ENCODE peak calls at places on chromosomes 1 and 21, in five cellular contexts. K, O, T, X and E are unnamed samples.

GRCh38 chr1:27689423-27690173 is 17.6 kb upstream of the IFI6 start:
- DNase-seq in K (no peak), O (peak), T (no peak), X (peak), E (no peak)

GRCh38 chr1:1178794-1179331 is 5.2 kb downstream of the TTLL10 start:
- DNase-seq in T (peak), O (no peak), X (no peak), K (no peak), E (no peak)

GRCh38 chr1:93672069-93672468 is 9.6 kb downstream of the BCAR3 start:
- DNase-seq in O (peak), T (no peak), K (no peak), X (peak), E (no peak)

GRCh38 chr1:3174487-3175247 is 105.7 kb downstream of the PRDM16 start:
- DNase-seq in T (no peak), X (no peak), K (peak), O (peak), E (peak)

GRCh38 chr1:210412240-210412639 is 83.5 kb downstream of the HHAT start:
- DNase-seq in O (no peak), X (no peak), K (no peak), T (no peak), E (no peak)

GRCh38 chr1:6971699-6972098 is 186.4 kb downstream of the CAMTA1 start:
- DNase-seq in K (no peak), T (no peak), O (no peak), X (no peak), E (no peak)

GRCh38 chr1:39981957-39982356 is 27.0 kb downstream of the MFSD2A start:
- DNase-seq in K (no peak), O (peak), T (no peak), X (peak), E (no peak)

GRCh38 chr1:243441601-243442000 is 185.8 kb downstream of the SDCCAG8 start:
- DNase-seq in O (no peak), X (no peak), T (no peak), K (no peak), E (no peak)

GRCh38 chr1:35452086-35452485 is 105.1 kb downstream of the KIAA0319L start:
- DNase-seq in T (peak), X (peak), K (no peak), O (no peak), E (peak)

GRCh38 chr1:208461680-208462079 is 217.5 kb upstream of the PLXNA2 start:
- DNase-seq in T (no peak), K (no peak), X (no peak), O (no peak), E (no peak)

GRCh38 chr1:97630968-97631367 is 289.9 kb downstream of the DPYD start:
- DNase-seq in K (no peak), T (no peak), X (no peak), O (peak), E (peak)

GRCh38 chr1:83064589-83065242 is 934.2 kb downstream of the TTLL7 start:
- DNase-seq in O (no peak), T (no peak), X (no peak), K (no peak), E (no peak)

GRCh38 chr1:228392111-228392936 is 14.3 kb downstream of the TRIM11 start:
- DNase-seq in O (no peak), K (no peak), T (peak), X (peak), E (no peak)

GRCh38 chr1:18926315-18927081 is 24.1 kb upstream of the ALDH4A1 start:
- DNase-seq in T (no peak), O (peak), X (peak), K (peak), E (no peak)

GRCh38 chr1:153677718-153678518 is 570 bp upstream of the NPR1 start:
- DNase-seq in X (peak), O (no peak), T (peak), K (no peak), E (peak)

GRCh38 chr1:5973771-5974170 is 18.5 kb downstream of the NPHP4 start:
- DNase-seq in O (peak), T (no peak), X (no peak), K (no peak), E (peak)

GRCh38 chr1:31441073-31441472 is 28.1 kb downstream of the SERINC2 start:
- DNase-seq in X (no peak), O (no peak), K (no peak), T (no peak), E (no peak)

GRCh38 chr1:198833706-198834497 is 195.1 kb downstream of the PTPRC start:
- DNase-seq in O (no peak), T (no peak), K (no peak), X (no peak), E (no peak)

GRCh38 chr1:3380465-3380864 is 74.0 kb upstream of the ARHGEF16 start:
- DNase-seq in O (no peak), X (no peak), T (no peak), K (no peak), E (no peak)

GRCh38 chr1:234611153-234611798 is 1.3 kb upstream of the IRF2BP2 start:
- DNase-seq in K (no peak), X (peak), T (no peak), O (peak), E (no peak)

GRCh38 chr1:101203812-101204540 is 32.8 kb upstream of the S1PR1 start:
- DNase-seq in T (no peak), X (peak), K (no peak), O (peak), E (no peak)

GRCh38 chr1:235864965-235865525 is 1.7 kb downstream of the LYST start:
- DNase-seq in X (no peak), K (no peak), O (no peak), T (no peak), E (no peak)

GRCh38 chr1:29465755-29466154 is 229.4 kb downstream of the PTPRU start:
- DNase-seq in T (no peak), O (peak), K (no peak), X (peak), E (no peak)

GRCh38 chr1:213995603-213996002 is 7.8 kb downstream of the PROX1 start:
- DNase-seq in O (no peak), T (no peak), K (no peak), X (no peak), E (no peak)

GRCh38 chr1:119582801-119583200 is 65.3 kb downstream of the ZNF697 start:
- DNase-seq in T (peak), K (no peak), O (peak), X (peak), E (peak)

GRCh38 chr1:160186246-160186645 is 4.1 kb upstream of the CASQ1 start:
- DNase-seq in T (no peak), O (no peak), K (no peak), X (no peak), E (no peak)

GRCh38 chr1:235259133-235259778 is 68.7 kb downstream of the ARID4B start:
- DNase-seq in O (no peak), K (no peak), X (no peak), T (no peak), E (no peak)

GRCh38 chr1:156926175-156926574 is 5.7 kb downstream of the LRRC71 start:
- DNase-seq in X (peak), T (peak), O (peak), K (no peak), E (no peak)

GRCh38 chr1:32886012-32886827 is at the start of gene HPCA:
- DNase-seq in K (no peak), O (no peak), X (peak), T (no peak), E (no peak)

GRCh38 chr21:44370771-44371410 is 17.5 kb downstream of the TRPM2 start:
- DNase-seq in O (no peak), T (no peak), K (no peak), X (no peak), E (no peak)

GRCh38 chr1:154931940-154932487 is 4.5 kb downstream of the PMVK start:
- DNase-seq in X (no peak), T (peak), O (no peak), K (no peak), E (no peak)

GRCh38 chr1:4778056-4778455 is 123.6 kb downstream of the AJAP1 start:
- DNase-seq in K (no peak), O (no peak), X (no peak), T (no peak), E (peak)

GRCh38 chr1:39104158-39105060 is 78.3 kb downstream of the NDUFS5 start:
- DNase-seq in O (no peak), X (no peak), K (no peak), T (peak), E (no peak)

GRCh38 chr1:62271932-62272728 is 47.1 kb downstream of the KANK4 start:
- DNase-seq in O (no peak), X (no peak), K (no peak), T (no peak), E (no peak)

GRCh38 chr21:16169102-16169511 is 439.3 kb downstream of the USP25 start:
- DNase-seq in X (peak), K (no peak), O (peak), T (no peak), E (no peak)

GRCh38 chr1:20725189-20726106 is 7.1 kb downstream of the SH2D5 start:
- DNase-seq in T (peak), O (peak), X (peak), K (no peak), E (no peak)

GRCh38 chr1:20728371-20729154 is 3.9 kb downstream of the SH2D5 start:
- DNase-seq in T (peak), X (no peak), O (no peak), K (no peak), E (no peak)

GRCh38 chr1:20727746-20728316 is 4.7 kb downstream of the SH2D5 start:
- DNase-seq in K (no peak), T (peak), O (no peak), X (no peak), E (no peak)

GRCh38 chr1:20726107-20726911 is 6.2 kb downstream of the SH2D5 start:
- DNase-seq in T (peak), O (no peak), X (no peak), K (no peak), E (no peak)

GRCh38 chr1:20726932-20727745 is 5.4 kb downstream of the SH2D5 start:
- DNase-seq in T (peak), X (no peak), K (no peak), O (no peak), E (no peak)
- H3K27ac ChIP-seq in T (no peak), X (no peak), K (no peak), O (no peak), E (no peak)

DNA sequence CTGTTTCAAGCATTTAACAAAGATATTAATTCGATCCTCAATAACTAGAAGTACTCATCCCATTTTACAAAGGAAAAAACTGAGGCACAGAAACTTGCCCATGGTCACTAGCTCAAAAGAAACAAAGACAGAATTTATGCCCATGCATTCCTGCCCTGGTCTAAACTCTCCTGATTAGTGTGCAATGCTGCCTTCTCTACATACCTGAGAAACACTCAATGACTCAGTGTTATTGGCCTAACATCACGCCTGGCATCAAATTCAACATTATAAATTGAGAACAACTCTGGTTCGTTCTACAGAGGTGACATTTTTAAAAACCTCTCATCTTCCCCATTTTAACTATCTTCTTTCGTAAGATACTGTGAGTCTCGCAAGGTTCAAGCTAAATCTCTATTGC is 5.2 kb downstream of the APP start:
- DNase-seq in X (no peak), K (no peak), O (no peak), T (no peak), E (no peak)
- H3K27ac ChIP-seq in X (no peak), K (no peak), O (no peak), T (no peak), E (no peak)

DNA sequence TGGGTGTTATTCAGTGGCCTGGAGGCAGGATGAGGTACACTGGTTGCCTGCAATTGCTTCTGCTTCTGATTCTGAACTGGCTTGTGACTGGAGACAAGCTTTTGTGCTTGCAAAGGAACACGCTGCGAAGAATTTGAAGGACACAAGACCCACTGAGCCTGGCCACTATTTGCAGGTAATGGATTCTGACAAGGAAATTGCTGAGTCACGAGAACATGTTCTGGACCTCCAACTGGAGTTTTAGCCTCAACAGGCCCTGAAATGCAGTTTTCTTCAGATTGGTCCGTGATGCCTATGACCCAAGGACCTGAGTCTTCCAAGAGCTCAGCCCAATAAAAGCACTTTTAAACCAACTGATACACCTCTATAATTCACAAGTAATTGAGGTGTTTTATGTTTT is 4.6 kb downstream of the RAB3GAP2 start:
- DNase-seq in O (no peak), T (no peak), K (no peak), X (no peak), E (no peak)
- H3K27ac ChIP-seq in O (no peak), T (no peak), K (no peak), X (no peak), E (no peak)

GRCh38 chr1:201427923-201428322 is 6.4 kb upstream of the TNNI1 start:
- DNase-seq in O (no peak), X (no peak), K (no peak), T (no peak), E (no peak)

GRCh38 chr1:201423655-201424610 is 2.4 kb upstream of the TNNI1 start:
- DNase-seq in X (no peak), T (no peak), O (no peak), K (no peak), E (no peak)

GRCh38 chr1:201422436-201423030 is 1.0 kb upstream of the TNNI1 start:
- DNase-seq in K (no peak), O (no peak), X (no peak), T (no peak), E (no peak)

GRCh38 chr1:201429771-201430501 is 8.4 kb upstream of the TNNI1 start:
- DNase-seq in K (no peak), T (peak), O (no peak), X (no peak), E (no peak)

GRCh38 chr1:201426395-201427310 is 5.1 kb upstream of the TNNI1 start:
- DNase-seq in X (no peak), T (no peak), O (no peak), K (no peak), E (no peak)
- H3K27ac ChIP-seq in X (no peak), T (no peak), O (no peak), K (no peak), E (no peak)

GRCh38 chr1:12142141-12142823 is 24.5 kb upstream of the TNFRSF1B start:
- DNase-seq in O (no peak), K (no peak), T (no peak), X (no peak), E (no peak)

GRCh38 chr1:12144236-12144635 is 22.6 kb upstream of the TNFRSF1B start:
- DNase-seq in T (no peak), K (no peak), O (no peak), X (no peak), E (no peak)

GRCh38 chr1:12141533-12141855 is 25.3 kb upstream of the TNFRSF1B start:
- DNase-seq in O (no peak), K (no peak), X (no peak), T (no peak), E (no peak)

GRCh38 chr1:12143631-12144155 is 23.1 kb upstream of the TNFRSF1B start:
- DNase-seq in T (peak), X (peak), K (peak), O (peak), E (peak)

GRCh38 chr1:12142891-12143630 is 23.7 kb upstream of the TNFRSF1B start:
- DNase-seq in K (no peak), T (no peak), O (no peak), X (no peak), E (no peak)
- H3K27ac ChIP-seq in K (no peak), T (peak), O (no peak), X (peak), E (peak)

DNA sequence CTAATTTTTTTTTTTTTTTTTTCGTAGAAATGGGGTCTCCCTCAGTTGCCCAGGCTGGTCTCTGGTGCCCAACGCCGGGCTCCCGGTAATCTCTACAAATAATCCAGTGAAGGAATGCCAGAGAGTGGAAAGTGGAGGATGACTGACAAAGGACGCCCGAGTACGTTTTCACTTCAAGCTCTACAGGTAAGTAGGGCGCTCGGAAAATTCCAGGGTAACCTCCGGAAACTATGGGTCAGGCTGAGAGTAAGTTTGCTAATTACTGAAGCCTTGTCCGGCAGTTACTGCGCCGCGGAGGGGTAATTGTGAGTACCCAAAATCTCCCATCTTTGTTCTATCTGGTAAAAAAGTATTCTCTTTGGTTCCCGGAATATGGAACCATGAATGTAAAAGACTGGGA is 1.8 kb upstream of the ZNF669 start:
- DNase-seq in K (no peak), X (no peak), O (no peak), T (no peak), E (no peak)
- H3K27ac ChIP-seq in K (no peak), X (no peak), O (no peak), T (no peak), E (no peak)

GRCh38 chr1:223829678-223830077 is 16.1 kb downstream of the TP53BP2 start:
- DNase-seq in T (no peak), K (no peak), X (no peak), O (no peak), E (no peak)

GRCh38 chr1:223828162-223828848 is 17.4 kb downstream of the TP53BP2 start:
- DNase-seq in X (no peak), T (no peak), K (no peak), O (no peak), E (no peak)

GRCh38 chr1:223824712-223825111 is 21.0 kb downstream of the TP53BP2 start:
- DNase-seq in K (no peak), T (no peak), X (no peak), O (no peak), E (no peak)

GRCh38 chr1:223825767-223826461 is 19.8 kb downstream of the TP53BP2 start:
- DNase-seq in K (no peak), O (no peak), X (no peak), T (no peak), E (no peak)

DNA sequence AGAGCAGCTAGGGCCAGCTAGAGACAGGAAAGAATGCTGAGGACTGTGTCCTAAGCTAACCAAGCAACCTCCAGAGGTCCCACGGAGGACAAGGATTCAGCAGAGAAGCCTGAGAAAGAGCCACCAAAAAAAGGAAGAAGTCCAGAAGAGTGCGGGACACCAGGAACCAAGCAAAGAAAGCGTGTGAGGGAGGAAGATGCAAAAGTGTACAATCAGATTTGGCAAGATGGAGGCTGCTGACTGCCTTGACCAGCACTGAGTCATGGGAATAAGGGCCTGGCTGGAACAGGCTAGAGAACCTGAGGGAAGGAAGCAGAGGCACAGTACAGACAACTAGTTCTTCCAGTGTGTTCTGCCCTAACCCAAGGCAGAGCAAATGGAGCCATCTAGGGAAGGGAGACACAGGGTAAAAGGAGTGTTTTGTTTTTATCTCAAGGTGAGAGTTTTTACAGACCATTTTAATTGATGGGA is 18.5 kb downstream of the TP53BP2 start:
- DNase-seq in T (no peak), K (no peak), X (peak), O (peak), E (no peak)
- H3K27ac ChIP-seq in T (no peak), K (peak), X (no peak), O (no peak), E (no peak)